ENCODE peak calls at places on chromosomes 1 and 21, in six cellular contexts. O is RWPE1, P is uterus, V is cardiac muscle cell, S is tibial artery, E is HL-60. U is an unnamed sample.

GRCh38 chr1:168470821-168471473 is 72.8 kb downstream of the XCL2 start:
- DNase-seq in O (peak), P (no peak), V (peak), S (no peak), E (no peak), U (no peak)

GRCh38 chr1:184888505-184888904 is 85.8 kb downstream of the NIBAN1 start:
- DNase-seq in O (peak), P (no peak), V (peak), S (no peak), E (no peak), U (no peak)

GRCh38 chr1:55640708-55641473 is 425.7 kb upstream of the USP24 start:
- DNase-seq in O (no peak), P (peak), V (peak), S (peak), E (peak), U (no peak)

GRCh38 chr1:245241506-245242130 is 86.8 kb downstream of the KIF26B start:
- DNase-seq in O (no peak), P (no peak), V (no peak), S (no peak), E (no peak), U (no peak)

GRCh38 chr1:224124220-224124619 is 10.3 kb downstream of the FBXO28 start:
- DNase-seq in O (no peak), P (no peak), V (no peak), S (no peak), E (no peak), U (no peak)

GRCh38 chr1:167516404-167517388 is 1.6 kb downstream of the CD247 start:
- DNase-seq in O (no peak), P (no peak), V (no peak), S (no peak), E (no peak), U (no peak)

GRCh38 chr1:199283814-199284213 is 645.0 kb downstream of the PTPRC start:
- DNase-seq in O (no peak), P (no peak), V (no peak), S (no peak), E (no peak), U (no peak)

GRCh38 chr1:10378071-10378841 is 20.6 kb upstream of the PGD start:
- DNase-seq in O (no peak), P (peak), V (peak), S (peak), E (peak), U (no peak)

GRCh38 chr21:15064576-15065380 is at the start of gene NRIP1:
- DNase-seq in O (peak), P (peak), V (peak), S (peak), E (peak), U (peak)

GRCh38 chr1:45187735-45188134 is 18.7 kb downstream of the ZSWIM5 start:
- DNase-seq in O (no peak), P (no peak), V (peak), S (no peak), E (no peak), U (no peak)

GRCh38 chr21:41953831-41954653 is at the start of gene C2CD2:
- DNase-seq in O (peak), P (peak), V (peak), S (peak), E (peak), U (no peak)

GRCh38 chr21:28776251-28776650 is 216.4 kb downstream of the LTN1 start:
- DNase-seq in O (no peak), P (no peak), V (peak), S (no peak), E (no peak), U (no peak)

GRCh38 chr1:228003461-228004330 is 3.1 kb upstream of the WNT3A start:
- DNase-seq in O (no peak), P (no peak), V (no peak), S (no peak), E (no peak), U (peak)

GRCh38 chr1:30179942-30180543 is 543.3 kb downstream of the MATN1 start:
- DNase-seq in O (no peak), P (no peak), V (no peak), S (no peak), E (no peak), U (no peak)

GRCh38 chr1:82161651-82162238 is 361.0 kb downstream of the ADGRL2 start:
- DNase-seq in O (no peak), P (no peak), V (no peak), S (no peak), E (no peak), U (no peak)

GRCh38 chr1:152501704-152502103 is 8.9 kb upstream of the LCE5A start:
- DNase-seq in O (no peak), P (no peak), V (no peak), S (no peak), E (no peak), U (no peak)

GRCh38 chr21:33703750-33704606 is 61.7 kb downstream of the ITSN1 start:
- DNase-seq in O (no peak), P (no peak), V (no peak), S (no peak), E (no peak), U (no peak)

GRCh38 chr21:21029159-21029558 is 30.9 kb downstream of the NCAM2 start:
- DNase-seq in O (no peak), P (no peak), V (peak), S (no peak), E (peak), U (no peak)

GRCh38 chr21:38955495-38955894 is 149.8 kb downstream of the ETS2 start:
- DNase-seq in O (peak), P (no peak), V (peak), S (no peak), E (no peak), U (no peak)

GRCh38 chr21:42797522-42797921 is 81.8 kb downstream of the WDR4 start:
- DNase-seq in O (no peak), P (no peak), V (no peak), S (no peak), E (no peak), U (no peak)

GRCh38 chr1:24939040-24939439 is 9.0 kb upstream of the RUNX3 start:
- DNase-seq in O (no peak), P (no peak), V (no peak), S (no peak), E (no peak), U (no peak)

GRCh38 chr1:54084794-54085193 is 31.4 kb downstream of the TCEANC2 start:
- DNase-seq in O (no peak), P (no peak), V (no peak), S (no peak), E (no peak), U (no peak)

GRCh38 chr1:206706298-206706791 is 21.6 kb downstream of the MAPKAPK2 start:
- DNase-seq in O (no peak), P (peak), V (peak), S (peak), E (no peak), U (peak)

GRCh38 chr1:20685099-20685662 is 24.0 kb upstream of the DDOST start:
- DNase-seq in O (no peak), P (peak), V (no peak), S (peak), E (no peak), U (peak)

GRCh38 chr1:36154765-36155559 is 998 bp upstream of the MAP7D1 start:
- DNase-seq in O (no peak), P (peak), V (peak), S (peak), E (no peak), U (no peak)

GRCh38 chr1:192767798-192768197 is 41.0 kb upstream of the RGS2 start:
- DNase-seq in O (no peak), P (no peak), V (no peak), S (no peak), E (no peak), U (no peak)

GRCh38 chr1:158999301-159000069 is 10.2 kb upstream of the IFI16 start:
- DNase-seq in O (peak), P (peak), V (peak), S (peak), E (no peak), U (peak)

GRCh38 chr21:29056005-29056404 is 17.4 kb downstream of the CCT8 start:
- DNase-seq in O (no peak), P (no peak), V (no peak), S (no peak), E (no peak), U (no peak)

GRCh38 chr1:172719066-172719627 is 60.2 kb downstream of the FASLG start:
- DNase-seq in O (peak), P (no peak), V (peak), S (no peak), E (no peak), U (no peak)

GRCh38 chr21:42193131-42193671 is 25.7 kb upstream of the ABCG1 start:
- DNase-seq in O (no peak), P (no peak), V (peak), S (no peak), E (no peak), U (no peak)

GRCh38 chr1:164644774-164645634 is 86.0 kb downstream of the PBX1 start:
- DNase-seq in O (peak), P (no peak), V (peak), S (no peak), E (no peak), U (no peak)

GRCh38 chr1:57034713-57035112 is 68.9 kb upstream of the C8B start:
- DNase-seq in O (no peak), P (no peak), V (no peak), S (no peak), E (no peak), U (no peak)

GRCh38 chr1:101723415-101723814 is 273.3 kb downstream of the OLFM3 start:
- DNase-seq in O (no peak), P (no peak), V (no peak), S (no peak), E (no peak), U (no peak)

DNA sequence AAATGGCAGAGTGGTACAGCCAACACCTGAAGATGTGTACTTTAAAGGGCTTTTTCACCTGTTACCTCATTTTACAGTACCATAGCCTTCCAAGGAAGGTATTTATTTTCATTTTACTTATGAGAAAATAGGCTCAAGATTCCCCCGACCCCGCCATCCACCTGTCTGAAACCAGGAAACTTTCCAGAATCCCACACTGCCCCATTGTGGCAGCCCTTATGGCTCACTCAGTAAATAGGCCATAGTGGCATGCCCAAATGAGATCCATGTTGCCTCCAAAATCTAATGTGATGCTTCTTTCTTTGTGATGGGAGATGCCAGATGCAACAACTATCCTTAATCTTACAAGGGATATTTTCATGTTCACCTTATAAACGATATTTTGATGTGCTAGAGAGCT is 97.8 kb downstream of the EBNA1BP2 start:
- DNase-seq in O (peak), P (no peak), V (no peak), S (no peak), E (no peak), U (no peak)
- TF ChIP-seq CTCF in O (no peak), P (no peak), V (no peak), S (no peak), E (no peak), U (no peak)

DNA sequence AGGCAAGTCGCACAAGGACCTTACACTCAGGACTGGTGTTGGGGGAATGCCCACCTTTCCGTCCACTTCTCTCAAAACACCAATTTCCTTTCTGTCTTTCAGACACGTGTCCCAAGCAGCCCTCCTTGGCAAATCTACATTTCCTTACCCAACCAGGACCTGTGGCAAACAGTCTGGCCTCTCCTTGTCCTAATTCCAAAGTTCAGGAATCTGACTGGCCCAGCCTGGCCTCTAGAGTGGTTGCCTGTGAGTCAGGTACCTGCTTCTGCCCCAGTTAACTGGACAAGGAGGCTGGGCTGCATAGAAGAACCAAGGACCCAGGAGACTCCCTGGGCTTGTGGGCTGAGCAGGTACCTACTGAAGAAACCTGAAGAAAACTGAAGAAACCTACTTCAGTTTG is 34.3 kb upstream of the CITED4 start:
- DNase-seq in O (no peak), P (no peak), V (no peak), S (no peak), E (no peak), U (no peak)
- TF ChIP-seq CTCF in O (no peak), P (no peak), V (no peak), S (no peak), E (no peak), U (no peak)

GRCh38 chr1:154710091-154710490 is 102.1 kb upstream of the ADAR start:
- DNase-seq in O (no peak), P (no peak), V (no peak), S (no peak), E (no peak), U (no peak)
- TF ChIP-seq CTCF in O (no peak), P (no peak), V (no peak), S (no peak), E (no peak), U (no peak)

DNA sequence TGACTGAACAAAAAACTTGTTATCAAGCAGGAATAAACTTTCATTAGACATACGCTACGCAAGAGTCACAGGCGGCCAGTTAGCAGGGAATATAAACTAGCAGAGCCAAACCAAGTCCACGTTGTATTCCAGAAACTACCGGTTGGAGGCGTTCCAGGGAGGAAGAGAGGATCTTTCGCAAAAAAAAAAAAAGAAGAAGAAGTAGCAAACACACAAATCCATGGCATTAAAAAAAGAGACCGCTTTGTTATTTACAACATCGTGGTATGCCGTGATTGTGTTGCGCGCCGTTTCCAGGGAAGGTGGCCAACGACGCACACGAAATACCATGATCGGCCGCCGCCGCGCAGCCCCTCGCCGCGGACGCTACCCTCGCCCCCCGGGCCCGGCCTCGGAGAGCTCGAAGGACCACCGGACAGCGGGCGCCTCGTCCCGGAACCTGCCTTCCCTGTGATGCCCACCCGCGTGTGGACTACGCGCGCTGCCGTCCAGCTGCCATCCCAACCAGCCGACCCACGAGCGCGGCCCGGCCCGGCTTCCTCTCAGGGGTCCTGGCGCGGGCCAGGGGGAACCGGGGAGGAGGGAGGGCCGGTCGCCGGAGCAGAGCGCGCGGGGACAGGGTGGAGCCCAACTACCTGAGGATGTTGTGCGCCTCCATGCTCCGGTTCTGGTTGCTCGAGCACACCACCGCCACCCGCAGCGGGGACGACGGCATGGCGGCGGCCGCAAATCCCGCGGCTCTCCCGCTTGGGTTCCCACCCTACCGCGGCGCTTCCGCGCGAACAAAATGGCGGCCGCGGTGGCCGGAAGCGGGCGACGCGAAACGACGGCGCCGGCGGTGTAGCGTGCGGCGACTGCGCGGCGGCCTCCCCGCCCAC is 581 bp downstream of the SSU72 start:
- DNase-seq in O (peak), P (no peak), V (peak), S (no peak), E (no peak), U (no peak)
- TF ChIP-seq CTCF in O (no peak), P (no peak), V (peak), S (no peak), E (no peak), U (no peak)

GRCh38 chr1:151159373-151159772 is 2.9 kb downstream of the TNFAIP8L2 start:
- DNase-seq in O (no peak), P (no peak), V (no peak), S (no peak), E (no peak), U (no peak)

GRCh38 chr1:151158311-151158710 is 1.9 kb downstream of the TNFAIP8L2 start:
- DNase-seq in O (no peak), P (no peak), V (no peak), S (no peak), E (no peak), U (no peak)

GRCh38 chr1:151158751-151159251 is 2.4 kb downstream of the TNFAIP8L2 start:
- DNase-seq in O (no peak), P (no peak), V (no peak), S (no peak), E (peak), U (peak)

GRCh38 chr1:151156515-151156819 is at the start of gene TNFAIP8L2:
- DNase-seq in O (no peak), P (no peak), V (no peak), S (peak), E (peak), U (peak)

GRCh38 chr1:151157067-151157531 is 650 bp downstream of the TNFAIP8L2 start:
- DNase-seq in O (no peak), P (no peak), V (no peak), S (no peak), E (peak), U (no peak)
- TF ChIP-seq CTCF in O (no peak), P (no peak), V (no peak), S (no peak), E (no peak), U (no peak)

GRCh38 chr1:204684551-204685235 is 845 bp downstream of the LRRN2 start:
- DNase-seq in O (no peak), P (peak), V (peak), S (no peak), E (no peak), U (no peak)

GRCh38 chr1:204685236-204686006 is at the start of gene LRRN2:
- DNase-seq in O (peak), P (peak), V (peak), S (no peak), E (no peak), U (no peak)

GRCh38 chr1:204684206-204684536 is 1.4 kb downstream of the LRRN2 start:
- DNase-seq in O (no peak), P (no peak), V (no peak), S (no peak), E (no peak), U (no peak)

GRCh38 chr1:204688776-204689175 is 3.2 kb upstream of the LRRN2 start:
- DNase-seq in O (no peak), P (no peak), V (no peak), S (no peak), E (no peak), U (no peak)

DNA sequence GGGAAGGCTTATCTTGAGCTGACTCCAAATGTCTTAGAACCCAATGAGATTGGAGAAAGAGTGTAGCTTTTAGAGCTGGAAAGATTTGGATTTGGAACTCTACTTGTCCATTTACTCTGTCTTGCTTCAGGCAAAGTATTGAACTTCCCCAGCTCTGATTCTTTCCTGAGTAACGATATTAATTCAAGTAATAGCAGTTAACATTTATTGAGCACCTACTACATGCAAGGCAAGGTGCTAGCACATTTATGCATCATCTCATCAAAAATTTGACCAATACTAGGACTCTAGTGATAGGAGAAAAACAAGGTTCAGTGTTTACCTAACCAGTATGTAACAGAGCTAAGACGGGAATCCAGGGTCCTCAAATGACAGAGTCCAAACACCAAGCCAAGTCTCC is 2.5 kb upstream of the LRRN2 start:
- DNase-seq in O (no peak), P (no peak), V (no peak), S (no peak), E (no peak), U (no peak)
- TF ChIP-seq CTCF in O (no peak), P (no peak), V (no peak), S (no peak), E (no peak), U (no peak)